ENCODE peak calls at places on chromosomes 5 and 9, in nine cellular contexts. J, H, O, D, I, K, F, V and T are unnamed samples.

GRCh38 chr5:139848508-139849100 is 53.0 kb downstream of the PSD2 start:
- DNase-seq in D (peak), I (no peak), J (no peak), V (peak), H (peak), F (no peak), K (no peak), O (no peak), T (no peak)

GRCh38 chr5:84494453-84494852 is 109.8 kb upstream of the EDIL3 start:
- DNase-seq in F (no peak), D (no peak), V (no peak), O (no peak), I (no peak), J (no peak), H (no peak), K (peak), T (no peak)

GRCh38 chr9:94039786-94040185 is 44.5 kb upstream of the PTPDC1 start:
- DNase-seq in O (no peak), K (no peak), V (no peak), F (no peak), I (no peak), H (no peak), D (no peak), J (no peak), T (no peak)

GRCh38 chr5:8458038-8458383 is 589.1 kb downstream of the MTRR start:
- DNase-seq in I (no peak), O (no peak), D (no peak), K (peak), H (no peak), V (no peak), J (no peak), F (no peak), T (no peak)

GRCh38 chr9:96853711-96854072 is 622 bp downstream of the ZNF782 start:
- DNase-seq in H (no peak), D (no peak), I (no peak), J (no peak), O (no peak), V (no peak), K (peak), F (no peak), T (no peak)

GRCh38 chr5:8870349-8870748 is 675.5 kb downstream of the SEMA5A start:
- DNase-seq in V (no peak), H (no peak), K (no peak), J (no peak), I (no peak), F (no peak), O (no peak), D (no peak), T (no peak)

GRCh38 chr5:178642351-178642909 is 15.6 kb upstream of the CLK4 start:
- DNase-seq in O (no peak), I (no peak), V (no peak), K (peak), D (no peak), J (no peak), F (no peak), H (peak), T (no peak)

GRCh38 chr9:106883626-106884190 is 20.7 kb downstream of the ZNF462 start:
- DNase-seq in I (no peak), O (no peak), J (no peak), D (no peak), F (no peak), K (peak), V (no peak), H (no peak), T (no peak)

GRCh38 chr9:36007852-36008251 is 28.9 kb upstream of the RECK start:
- DNase-seq in V (no peak), O (no peak), H (no peak), J (no peak), I (no peak), D (no peak), K (no peak), F (no peak), T (no peak)

GRCh38 chr5:10734832-10735231 is 26.2 kb downstream of the DAP start:
- DNase-seq in F (no peak), H (no peak), I (no peak), V (no peak), D (no peak), K (no peak), O (no peak), J (no peak), T (no peak)

GRCh38 chr5:10736808-10737207 is 24.2 kb downstream of the DAP start:
- DNase-seq in H (peak), D (no peak), J (no peak), O (no peak), F (no peak), K (no peak), V (no peak), I (no peak), T (peak)

GRCh38 chr5:10737880-10738279 is 23.2 kb downstream of the DAP start:
- DNase-seq in I (no peak), F (no peak), K (no peak), O (no peak), H (no peak), J (peak), V (no peak), D (no peak), T (no peak)

GRCh38 chr5:10735569-10736255 is 25.3 kb downstream of the DAP start:
- DNase-seq in F (no peak), J (no peak), D (no peak), V (no peak), H (peak), O (no peak), K (no peak), I (no peak), T (no peak)

DNA sequence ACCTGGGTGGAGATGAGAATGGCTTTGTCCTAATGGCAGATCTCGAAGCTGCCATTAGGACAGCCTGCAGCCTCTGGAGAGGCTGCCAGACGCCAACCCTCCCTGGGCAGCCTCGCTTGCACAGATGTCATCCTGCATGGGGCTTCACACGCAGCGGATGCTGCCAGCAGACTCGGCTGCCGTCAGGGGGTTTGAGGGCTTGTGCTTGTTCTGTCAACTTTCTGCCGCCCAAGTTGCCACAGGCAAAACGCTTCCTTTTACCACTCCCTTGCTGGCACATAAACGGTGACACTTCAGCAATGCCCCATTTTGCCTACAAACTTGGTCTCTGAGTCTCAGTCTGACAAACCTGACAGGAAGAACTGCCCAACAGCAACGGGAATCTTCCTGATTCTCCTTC is 24.7 kb downstream of the DAP start:
- DNase-seq in O (no peak), I (no peak), D (no peak), F (no peak), K (no peak), H (no peak), V (no peak), J (no peak), T (no peak)
- H3K27ac ChIP-seq in O (no peak), I (no peak), D (no peak), F (no peak), K (no peak), H (peak), V (no peak), J (no peak), T (peak)

GRCh38 chr5:108747111-108748009 is at the start of gene FER:
- DNase-seq in K (peak), D (peak), H (peak), I (peak), V (peak), J (peak), O (no peak), F (peak), T (no peak)
- TF ChIP-seq POLR2A in K (no peak), D (no peak), H (no peak), I (no peak), V (peak), J (peak), O (no peak), F (no peak), T (peak)

GRCh38 chr9:131529597-131530545 is 1.2 kb downstream of the UCK1 start:
- DNase-seq in D (no peak), V (no peak), H (no peak), F (no peak), K (no peak), O (no peak), J (no peak), I (no peak), T (peak)
- H3K27ac ChIP-seq in D (peak), V (peak), H (peak), F (peak), K (peak), O (no peak), J (no peak), I (peak), T (peak)

DNA sequence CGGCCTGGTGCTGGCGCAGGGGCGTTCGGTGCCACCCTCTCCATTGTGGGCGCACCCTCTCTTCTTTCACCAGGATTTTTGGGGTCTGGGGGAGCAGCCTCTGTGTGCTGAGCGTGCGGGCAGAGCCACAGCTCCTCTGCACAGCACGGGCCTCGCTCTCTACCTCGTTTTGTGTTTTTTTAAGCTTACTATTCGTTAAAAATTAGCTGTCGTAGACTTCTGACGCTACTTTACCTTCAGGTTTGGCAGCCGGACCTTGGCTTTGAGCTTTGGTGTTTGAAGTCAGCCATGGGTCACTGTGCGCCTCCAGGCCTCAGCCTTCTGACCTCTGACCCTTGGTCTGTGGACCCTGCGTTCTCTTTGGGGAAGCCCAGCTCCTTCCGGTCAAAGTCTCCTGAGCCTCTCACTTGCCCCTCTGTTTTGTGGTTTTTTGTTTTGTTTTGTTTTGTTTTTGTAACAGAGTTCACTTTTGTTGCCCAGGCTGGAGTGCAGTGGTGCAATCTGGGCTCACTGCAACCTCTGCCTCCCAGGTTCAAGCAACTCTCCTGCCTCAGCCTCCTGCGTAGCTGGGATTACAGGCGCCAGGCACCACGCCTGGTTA is 88.2 kb upstream of the CACNA1B start:
- DNase-seq in O (no peak), K (no peak), H (no peak), F (peak), I (no peak), J (no peak), D (no peak), V (no peak), T (peak)
- TF ChIP-seq POLR2A in O (no peak), K (no peak), H (no peak), F (no peak), I (no peak), J (no peak), D (no peak), V (no peak), T (no peak)

DNA sequence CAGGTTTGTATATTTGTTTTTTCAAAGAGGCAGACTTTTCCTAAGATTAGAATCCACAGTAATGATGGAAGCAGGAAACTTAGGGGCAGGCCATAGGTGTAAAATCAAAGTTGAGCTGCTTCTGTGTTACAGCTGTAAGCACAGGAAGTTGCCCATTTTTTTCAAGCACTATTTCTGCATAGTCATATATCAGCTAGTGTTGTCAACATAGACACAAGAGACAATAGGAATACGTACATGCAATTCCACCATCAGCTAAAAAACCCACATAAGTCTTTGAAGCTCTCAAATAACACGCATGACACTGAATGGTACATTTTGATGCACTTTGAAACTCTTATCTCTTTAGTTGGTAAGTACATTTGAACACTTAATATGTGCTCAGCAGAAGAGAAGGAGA is 20.2 kb upstream of the SMIM15 start:
- DNase-seq in I (no peak), V (no peak), J (no peak), K (peak), H (no peak), O (no peak), F (no peak), D (no peak), T (no peak)
- H3K27ac ChIP-seq in I (no peak), V (no peak), J (no peak), K (no peak), H (no peak), O (no peak), F (no peak), D (no peak), T (no peak)

GRCh38 chr9:122159026-122159924 is at the start of the genes MORN5 and NDUFA8:
- DNase-seq in O (peak), H (peak), D (peak), K (peak), I (peak), V (peak), J (peak), F (peak), T (peak)
- TF ChIP-seq POLR2A in O (no peak), H (peak), D (peak), K (peak), I (peak), V (peak), J (peak), F (peak), T (peak)

GRCh38 chr5:172799416-172799815 is 28.4 kb upstream of the DUSP1 start:
- DNase-seq in F (no peak), J (peak), D (no peak), K (no peak), I (no peak), O (no peak), V (no peak), H (no peak), T (no peak)
- H3K27ac ChIP-seq in F (no peak), J (no peak), D (no peak), K (peak), I (no peak), O (no peak), V (peak), H (peak), T (peak)

GRCh38 chr5:442335-443238 is at the start of gene EXOC3:
- DNase-seq in K (peak), F (peak), D (peak), I (no peak), V (peak), O (peak), H (peak), J (peak), T (peak)
- TF ChIP-seq POLR2A in K (peak), F (peak), D (no peak), I (peak), V (peak), O (no peak), H (peak), J (peak), T (peak)

DNA sequence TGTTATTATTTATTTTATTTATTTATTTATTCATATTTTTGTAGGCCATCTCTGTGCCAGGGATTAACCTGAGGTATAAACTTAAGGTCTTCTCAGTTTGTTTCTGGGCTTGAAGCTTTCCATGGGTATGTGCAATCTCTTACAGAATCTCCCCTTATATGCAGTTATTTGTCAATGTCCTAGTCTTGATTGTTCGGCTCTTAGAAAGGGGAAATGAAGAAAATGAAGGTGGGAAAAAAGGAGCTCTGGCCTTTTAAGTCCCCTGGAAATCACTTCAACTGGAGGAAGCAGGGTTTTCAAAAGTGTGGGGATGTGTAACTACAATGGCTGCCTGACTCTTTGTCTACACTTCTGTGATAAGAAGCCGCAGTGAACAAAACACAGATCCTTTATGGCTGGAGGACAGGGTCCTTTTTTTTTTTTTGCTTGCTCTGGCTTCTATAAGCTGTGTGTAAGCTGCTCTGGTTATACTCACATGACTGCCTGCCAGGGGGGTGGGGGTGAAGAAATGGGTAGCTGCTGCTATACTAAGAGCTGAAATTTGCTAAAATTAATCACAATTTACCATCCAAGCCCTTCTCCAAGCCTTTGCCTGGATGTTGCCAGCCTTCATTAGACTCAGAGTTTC is 33.7 kb downstream of the CENPP start:
- DNase-seq in H (no peak), F (no peak), J (no peak), O (no peak), I (no peak), D (no peak), V (no peak), K (no peak), T (no peak)
- H3K27ac ChIP-seq in H (no peak), F (no peak), J (no peak), O (no peak), I (no peak), D (no peak), V (no peak), K (no peak), T (no peak)